ENCODE peak calls at places on chromosome 14, in eight cellular contexts. H is H9, K is uterus, I is body of pancreas, M is fibroblast of lung, L is right lobe of liver, S is prostate gland, V is heart right ventricle. T is an unnamed sample. For H3K4me1 and H3K9me3, the result is how much of the 10 kb centered on the place peaks cover.

GRCh38 chr14:32607399-32607798 is 278.3 kb downstream of the AKAP6 start:
- DNase-seq in I (no peak), L (no peak), H (no peak), M (peak), S (no peak), K (no peak), V (no peak), T (no peak)

GRCh38 chr14:75088566-75089373 is 19.3 kb downstream of the ZC2HC1C start:
- DNase-seq in M (peak), H (peak), S (peak), V (no peak), L (no peak), I (peak), K (no peak), T (peak)

GRCh38 chr14:100362311-100362927 is 39.3 kb downstream of the SLC25A47 start:
- DNase-seq in K (no peak), V (no peak), M (no peak), I (no peak), H (no peak), S (no peak), L (no peak), T (no peak)

GRCh38 chr14:62604524-62604923 is 440.7 kb downstream of the KCNH5 start:
- DNase-seq in V (no peak), M (peak), S (no peak), K (no peak), I (no peak), H (no peak), L (no peak), T (no peak)

GRCh38 chr14:90419200-90419599 is 22.4 kb downstream of the CALM1 start:
- DNase-seq in L (peak), S (peak), I (peak), V (peak), M (peak), K (peak), H (no peak), T (peak)

GRCh38 chr14:56117765-56118610 is at the start of gene PELI2:
- DNase-seq in V (peak), S (peak), L (peak), H (peak), I (peak), K (peak), M (peak), T (peak)

GRCh38 chr14:61342486-61342885 is 21.1 kb downstream of the PRKCH start:
- DNase-seq in M (no peak), I (peak), S (no peak), H (no peak), L (no peak), V (no peak), K (no peak), T (no peak)

GRCh38 chr14:20782280-20782890 is 1.3 kb downstream of the RNASE6 start:
- DNase-seq in H (no peak), I (peak), M (no peak), K (no peak), V (no peak), S (peak), L (no peak), T (no peak)

GRCh38 chr14:72554994-72555608 is 338.8 kb downstream of the DPF3 start:
- DNase-seq in I (no peak), L (no peak), M (no peak), H (no peak), K (no peak), S (no peak), V (no peak), T (no peak)

GRCh38 chr14:92978229-92979021 is 55.5 kb downstream of the CHGA start:
- DNase-seq in M (no peak), I (no peak), K (no peak), V (no peak), S (no peak), H (no peak), L (no peak), T (no peak)

GRCh38 chr14:69581316-69581935 is 6.8 kb upstream of the CCDC177 start:
- DNase-seq in H (no peak), S (no peak), I (no peak), V (no peak), K (no peak), L (no peak), M (no peak), T (no peak)

GRCh38 chr14:35374273-35374681 is 30.3 kb downstream of the NFKBIA start:
- DNase-seq in K (peak), I (peak), L (no peak), M (peak), V (no peak), H (no peak), S (no peak), T (peak)

GRCh38 chr14:21025374-21026151 is 702 bp upstream of the NDRG2 start:
- DNase-seq in S (peak), V (peak), I (peak), M (no peak), K (peak), H (peak), L (peak), T (peak)

GRCh38 chr14:42513837-42514236 is 907.2 kb downstream of the LRFN5 start:
- DNase-seq in K (no peak), L (no peak), S (no peak), H (no peak), M (no peak), V (no peak), I (no peak), T (no peak)

GRCh38 chr14:74712499-74713394 is at the start of the genes AREL1 and FCF1:
- DNase-seq in M (peak), L (peak), K (peak), H (peak), I (peak), V (peak), S (peak), T (peak)

GRCh38 chr14:35594616-35595015 is 60.7 kb downstream of the INSM2 start:
- DNase-seq in V (no peak), H (no peak), L (no peak), S (no peak), K (no peak), I (no peak), M (peak), T (no peak)

GRCh38 chr14:79298373-79298772 is 912.9 kb downstream of the DIO2 start:
- DNase-seq in M (no peak), H (no peak), L (no peak), I (no peak), V (no peak), S (no peak), K (no peak), T (no peak)

GRCh38 chr14:100292776-100293461 is 13.3 kb downstream of the SLC25A29 start:
- DNase-seq in K (peak), H (no peak), L (peak), S (no peak), M (no peak), I (no peak), V (no peak), T (no peak)

GRCh38 chr14:54676822-54677708 is 110.1 kb downstream of the SAMD4A start:
- DNase-seq in V (no peak), H (peak), M (peak), I (peak), S (no peak), K (peak), L (no peak), T (no peak)

GRCh38 chr14:61178226-61179060 is 102.7 kb downstream of the TMEM30B start:
- DNase-seq in M (peak), K (no peak), V (no peak), H (no peak), L (no peak), S (no peak), I (peak), T (no peak)

GRCh38 chr14:51201890-51202289 is 38.2 kb upstream of the TMX1 start:
- DNase-seq in L (no peak), K (no peak), M (no peak), H (no peak), I (no peak), V (no peak), S (no peak), T (no peak)

GRCh38 chr14:89720741-89721315 is 233.7 kb downstream of the EFCAB11 start:
- DNase-seq in V (peak), S (no peak), H (peak), I (peak), M (peak), K (no peak), L (no peak), T (peak)

GRCh38 chr14:55448146-55448614 is 7.8 kb upstream of the TBPL2 start:
- DNase-seq in K (no peak), S (no peak), I (peak), L (no peak), M (peak), H (no peak), V (no peak), T (peak)

GRCh38 chr14:37623552-37623951 is 28.1 kb downstream of the TTC6 start:
- DNase-seq in M (peak), L (peak), H (no peak), V (no peak), S (peak), K (no peak), I (no peak), T (no peak)

GRCh38 chr14:55848964-55849363 is 269.0 kb downstream of the KTN1 start:
- DNase-seq in K (no peak), V (no peak), L (no peak), M (no peak), I (no peak), H (no peak), S (no peak), T (no peak)

GRCh38 chr14:74126315-74126714 is 41.6 kb downstream of the LIN52 start:
- DNase-seq in S (no peak), M (no peak), I (no peak), K (no peak), V (no peak), L (no peak), H (no peak), T (no peak)

GRCh38 chr14:98428483-98428994 is 843.5 kb downstream of the BCL11B start:
- DNase-seq in M (no peak), L (no peak), H (no peak), I (no peak), K (no peak), V (no peak), S (no peak), T (no peak)

GRCh38 chr14:53384536-53384935 is 231.4 kb upstream of the DDHD1 start:
- DNase-seq in L (no peak), I (no peak), K (peak), M (no peak), V (no peak), H (no peak), S (no peak), T (no peak)

GRCh38 chr14:76647699-76648298 is 113.5 kb upstream of the VASH1 start:
- DNase-seq in S (peak), L (peak), K (no peak), I (peak), M (peak), H (peak), V (no peak), T (no peak)

DNA sequence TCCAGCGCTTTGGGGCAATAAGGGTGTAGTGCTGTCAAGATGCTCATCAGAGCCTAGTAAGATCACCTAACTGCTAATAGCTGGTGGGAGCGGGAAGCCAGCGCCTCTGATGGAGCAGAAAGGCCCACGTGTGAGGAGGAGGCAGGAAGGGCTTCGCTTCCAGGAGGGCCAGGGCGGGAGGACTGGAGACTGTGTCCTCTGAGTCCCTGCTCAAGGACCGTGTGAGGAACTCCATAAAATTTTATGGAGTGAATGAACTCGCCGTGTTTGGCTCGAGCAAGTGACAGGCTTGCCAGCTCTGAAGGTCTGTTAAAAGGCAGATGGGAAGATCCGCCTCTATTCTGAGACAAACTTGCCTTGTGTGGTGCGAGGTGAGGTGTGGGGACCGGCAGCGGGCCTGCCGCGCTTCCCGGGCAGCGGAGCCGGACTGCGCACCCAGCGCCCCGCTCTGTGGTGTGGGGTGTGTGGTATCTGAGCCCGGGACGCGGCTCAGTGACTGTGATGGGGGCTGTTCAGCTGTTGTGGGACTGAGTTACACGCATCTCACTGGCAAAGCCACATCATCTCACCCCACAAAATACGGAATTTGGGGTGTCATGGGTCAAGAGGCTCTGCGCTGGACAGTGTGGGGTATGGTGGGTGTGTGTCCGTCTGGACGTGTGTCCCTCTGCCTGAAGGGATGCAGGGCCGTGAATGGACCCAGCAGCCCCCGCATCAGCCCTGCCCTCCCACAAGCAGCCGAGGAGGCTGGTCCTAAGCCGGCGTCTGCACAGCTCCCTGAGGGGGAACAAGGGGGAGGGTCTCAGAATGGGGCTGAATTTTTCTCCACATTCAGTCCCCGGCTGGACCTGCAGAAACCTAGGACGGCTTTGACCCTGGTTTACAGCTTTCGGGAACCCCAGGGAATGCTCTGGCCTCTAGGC is 157.0 kb upstream of the C14orf180 start:
- DNase-seq in M (no peak), V (no peak), H (no peak), I (no peak), S (peak), L (peak), K (no peak), T (peak)
- H3K4me1 ChIP-seq in M (under half), V (under half), H (under half), I (under half), S (under half), L (under half), K (under half), T (under half)

DNA sequence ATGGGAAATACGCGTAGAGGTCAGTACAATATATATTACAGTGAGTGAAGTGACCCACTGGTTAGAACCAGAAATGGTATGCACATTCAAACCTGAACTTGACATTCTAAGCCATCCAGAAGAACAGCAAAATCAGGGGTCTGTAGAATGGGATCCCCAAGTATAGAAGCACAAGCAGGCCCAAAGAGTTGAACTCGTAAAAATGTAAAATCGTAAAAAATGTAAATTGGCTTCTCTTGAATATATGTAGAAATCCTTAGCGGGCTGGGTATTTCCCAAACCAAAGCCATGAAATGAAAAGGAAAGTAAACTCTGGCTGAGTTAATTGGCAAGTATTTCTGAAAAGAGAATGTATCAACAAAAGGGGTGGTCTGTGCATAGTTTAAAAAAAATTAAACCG is 1505.7 kb upstream of the FLRT2 start:
- DNase-seq in V (no peak), M (no peak), K (no peak), L (no peak), H (no peak), S (no peak), I (no peak), T (no peak)
- H3K9me3 ChIP-seq in V (under half), M (under half), K (under half), L (under half), H (under half), S (under half), I (under half), T (under half)

DNA sequence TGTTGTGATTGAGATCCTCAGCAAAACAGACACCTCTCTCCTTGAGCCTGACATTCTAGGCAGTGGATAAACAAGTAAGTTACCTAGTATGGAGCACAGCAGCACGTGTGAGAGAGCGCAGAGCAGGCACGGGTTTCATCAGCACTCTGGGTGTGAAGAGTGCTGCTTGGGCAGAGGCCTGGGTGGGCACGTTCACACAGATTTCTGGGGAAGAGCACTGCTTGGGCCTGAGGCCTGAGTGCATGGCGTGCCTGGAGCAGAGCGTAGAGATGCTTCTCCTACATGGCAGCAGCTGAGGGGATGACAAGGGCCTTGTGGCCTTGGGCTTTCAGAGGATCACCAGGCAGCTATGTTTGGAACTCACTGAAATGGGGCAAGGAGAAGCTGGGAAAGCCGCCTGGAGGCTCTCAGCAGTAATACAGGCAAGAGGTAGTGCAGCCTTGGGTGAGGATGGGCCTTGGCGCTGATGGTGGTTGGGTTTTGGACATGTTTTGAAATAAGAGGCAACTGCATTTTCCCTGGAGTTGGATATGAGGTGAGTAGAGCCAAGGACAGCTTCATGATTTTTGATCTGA is 17.6 kb downstream of the CKB start:
- DNase-seq in I (no peak), V (no peak), S (no peak), M (no peak), H (peak), K (peak), L (peak), T (no peak)
- H3K4me1 ChIP-seq in I (under half), V (under half), S (under half), M (under half), H (under half), K (under half), L (under half), T (under half)

DNA sequence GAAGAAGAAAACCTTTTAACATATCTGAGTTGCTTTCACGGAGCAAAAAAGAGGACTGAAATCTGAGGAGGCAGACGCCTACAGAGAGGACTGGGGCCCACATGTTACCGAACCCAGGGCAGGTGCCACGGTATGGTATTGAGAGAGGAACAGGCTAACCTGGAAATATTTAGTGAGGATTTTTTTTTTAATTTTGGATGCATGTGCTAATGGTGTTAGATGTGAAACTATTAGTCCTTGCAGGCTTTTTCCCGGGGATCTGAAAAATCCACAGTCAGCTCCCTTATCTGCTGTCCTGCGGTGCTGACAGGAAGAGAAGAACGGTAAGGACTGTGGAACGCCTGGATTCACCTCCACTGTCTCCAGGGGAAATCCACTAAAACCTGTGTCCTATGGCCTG is 819.7 kb downstream of the TMEM121 start:
- DNase-seq in M (no peak), V (no peak), L (no peak), I (no peak), H (no peak), S (no peak), K (no peak), T (no peak)
- H3K9me3 ChIP-seq in M (under half), V (under half), L (under half), I (under half), H (half or more), S (under half), K (under half), T (under half)

GRCh38 chr14:68211421-68211820 is 391.8 kb downstream of the RAD51B start:
- DNase-seq in M (peak), K (no peak), S (no peak), I (no peak), V (no peak), H (no peak), L (no peak), T (no peak)
- H3K4me1 ChIP-seq in M (under half), K (under half), S (under half), I (under half), V (under half), H (under half), L (under half), T (under half)

GRCh38 chr14:105901226-105901625 is 374.8 kb downstream of the TMEM121 start:
- DNase-seq in H (no peak), M (no peak), K (no peak), I (no peak), S (no peak), V (no peak), L (no peak), T (no peak)
- H3K9me3 ChIP-seq in H (half or more), M (under half), K (under half), I (under half), S (under half), V (under half), L (under half), T (under half)

DNA sequence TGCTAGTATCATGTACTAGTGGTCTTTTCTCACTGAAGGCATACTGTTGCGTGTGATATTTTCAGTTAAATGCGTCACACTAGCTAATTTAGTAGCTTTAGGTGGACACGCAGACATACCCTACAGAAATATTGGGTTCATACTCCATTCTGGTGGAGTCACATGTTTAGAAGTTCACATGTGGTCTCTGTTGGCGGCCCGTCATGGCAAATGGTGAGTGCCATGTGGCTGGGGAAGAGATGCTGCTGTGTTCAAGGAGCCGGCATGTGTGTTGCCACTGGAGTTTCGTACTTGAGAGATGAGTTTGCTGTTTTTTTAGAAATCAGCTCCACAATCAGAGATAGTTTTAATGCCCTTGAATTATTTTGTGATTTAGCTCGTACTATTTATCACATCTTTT is 454.6 kb downstream of the PCNX1 start:
- DNase-seq in H (no peak), V (no peak), M (no peak), S (no peak), K (no peak), I (no peak), L (no peak), T (no peak)
- H3K4me1 ChIP-seq in H (under half), V (under half), M (under half), S (under half), K (under half), I (under half), L (under half), T (under half)

DNA sequence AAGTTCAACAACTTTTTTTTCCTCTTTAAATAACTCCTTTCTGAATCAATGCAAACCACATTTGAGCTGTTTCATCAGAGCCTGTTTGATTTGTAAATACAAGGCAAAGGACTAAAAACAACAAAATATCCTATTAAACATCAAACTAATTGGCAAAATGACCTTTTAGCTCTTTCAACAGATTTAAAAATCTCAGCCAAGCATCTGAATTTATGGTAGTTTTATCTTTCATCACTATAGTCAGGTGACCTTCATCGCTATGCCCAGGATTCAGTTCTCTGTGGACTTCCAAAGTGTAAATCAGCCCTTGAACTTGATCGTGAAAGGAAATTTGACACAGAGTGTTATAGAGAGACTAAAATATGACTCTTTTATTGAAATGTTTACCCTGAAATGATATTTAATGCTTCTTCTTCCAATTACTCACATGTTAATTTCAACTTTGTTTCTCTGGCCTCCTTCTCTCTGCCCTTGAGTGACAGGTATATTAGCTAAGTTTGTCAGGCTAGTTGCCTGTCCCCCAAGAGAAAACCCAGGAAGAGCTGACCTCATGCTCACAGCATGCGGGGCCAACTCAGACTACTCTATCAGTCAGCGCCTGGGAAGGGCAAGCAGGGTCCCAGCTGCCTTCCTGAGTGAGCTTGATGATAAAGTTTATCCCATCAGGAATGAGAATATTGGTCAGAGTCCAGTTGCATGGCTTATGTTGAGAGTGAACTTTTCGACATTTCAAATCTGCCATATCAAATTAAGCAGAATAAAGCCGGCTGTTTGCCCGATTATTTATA is 1554.3 kb upstream of the FLRT2 start:
- DNase-seq in H (peak), S (no peak), L (no peak), K (no peak), M (no peak), I (peak), V (peak), T (no peak)
- H3K9me3 ChIP-seq in H (under half), S (under half), L (under half), K (under half), M (under half), I (under half), V (under half), T (under half)